ENCODE peak calls at places on chromosomes 12 and 14, in five cellular contexts. One of them, this sample, is unnamed. For H3K27me3, the result is how much of the 10 kb centered on the place peaks cover.

GRCh38 chr12:53998174-53998899 is 1.6 kb upstream of the HOXC9 start:
- DNase-seq in tibial artery: no peak
- DNase-seq in GM23338: no peak
- DNase-seq in psoas muscle: peak
- DNase-seq in mesendoderm: no peak
- DNase-seq in this sample: no peak

GRCh38 chr12:21945002-21945401 is 3.8 kb upstream of the ABCC9 start:
- DNase-seq in tibial artery: no peak
- DNase-seq in psoas muscle: no peak
- DNase-seq in GM23338: no peak
- DNase-seq in mesendoderm: no peak
- DNase-seq in this sample: no peak

GRCh38 chr12:50505945-50506344 is 1.2 kb downstream of the DIP2B start:
- DNase-seq in psoas muscle: no peak
- DNase-seq in tibial artery: peak
- DNase-seq in GM23338: no peak
- DNase-seq in mesendoderm: no peak
- DNase-seq in this sample: no peak

GRCh38 chr14:65462411-65462810 is 49.9 kb downstream of the FUT8 start:
- DNase-seq in psoas muscle: no peak
- DNase-seq in tibial artery: no peak
- DNase-seq in GM23338: no peak
- DNase-seq in mesendoderm: no peak
- DNase-seq in this sample: no peak

GRCh38 chr12:91542048-91542447 is 359.4 kb upstream of the DCN start:
- DNase-seq in tibial artery: no peak
- DNase-seq in GM23338: no peak
- DNase-seq in mesendoderm: no peak
- DNase-seq in psoas muscle: no peak
- DNase-seq in this sample: no peak

GRCh38 chr12:116011217-116011616 is 266.3 kb downstream of the MED13L start:
- DNase-seq in mesendoderm: no peak
- DNase-seq in tibial artery: no peak
- DNase-seq in psoas muscle: no peak
- DNase-seq in GM23338: no peak
- DNase-seq in this sample: no peak

GRCh38 chr12:1047898-1048660 is 57.1 kb downstream of the ERC1 start:
- DNase-seq in psoas muscle: no peak
- DNase-seq in mesendoderm: peak
- DNase-seq in tibial artery: no peak
- DNase-seq in GM23338: peak
- DNase-seq in this sample: no peak

GRCh38 chr12:105993766-105994165 is 145.0 kb downstream of the NUAK1 start:
- DNase-seq in psoas muscle: no peak
- DNase-seq in GM23338: no peak
- DNase-seq in mesendoderm: no peak
- DNase-seq in tibial artery: no peak
- DNase-seq in this sample: no peak

DNA sequence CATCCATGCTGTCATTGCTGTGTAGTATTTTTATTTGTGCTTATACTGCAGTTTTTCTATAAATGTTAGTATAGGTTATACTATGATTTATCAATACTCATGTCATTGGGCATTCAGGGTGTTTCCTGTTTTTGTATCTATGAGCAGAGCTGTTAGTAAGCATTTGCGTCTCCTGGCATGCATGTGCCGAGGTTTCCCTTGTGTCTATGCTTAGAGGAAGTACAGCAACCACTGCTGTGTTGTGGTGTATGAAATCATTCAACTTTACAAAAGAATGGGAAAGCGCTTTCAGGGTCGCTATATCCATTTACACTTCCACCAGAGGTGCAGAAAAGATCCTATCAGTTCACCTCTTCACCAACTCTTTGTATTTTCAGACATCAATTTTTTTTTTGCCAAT is 122.7 kb downstream of the RGS6 start:
- DNase-seq in GM23338: no peak
- DNase-seq in mesendoderm: no peak
- DNase-seq in psoas muscle: no peak
- DNase-seq in tibial artery: no peak
- DNase-seq in this sample: no peak
- H3K27me3 ChIP-seq in GM23338: under half
- H3K27me3 ChIP-seq in mesendoderm: under half
- H3K27me3 ChIP-seq in psoas muscle: under half
- H3K27me3 ChIP-seq in tibial artery: under half
- H3K27me3 ChIP-seq in this sample: under half

DNA sequence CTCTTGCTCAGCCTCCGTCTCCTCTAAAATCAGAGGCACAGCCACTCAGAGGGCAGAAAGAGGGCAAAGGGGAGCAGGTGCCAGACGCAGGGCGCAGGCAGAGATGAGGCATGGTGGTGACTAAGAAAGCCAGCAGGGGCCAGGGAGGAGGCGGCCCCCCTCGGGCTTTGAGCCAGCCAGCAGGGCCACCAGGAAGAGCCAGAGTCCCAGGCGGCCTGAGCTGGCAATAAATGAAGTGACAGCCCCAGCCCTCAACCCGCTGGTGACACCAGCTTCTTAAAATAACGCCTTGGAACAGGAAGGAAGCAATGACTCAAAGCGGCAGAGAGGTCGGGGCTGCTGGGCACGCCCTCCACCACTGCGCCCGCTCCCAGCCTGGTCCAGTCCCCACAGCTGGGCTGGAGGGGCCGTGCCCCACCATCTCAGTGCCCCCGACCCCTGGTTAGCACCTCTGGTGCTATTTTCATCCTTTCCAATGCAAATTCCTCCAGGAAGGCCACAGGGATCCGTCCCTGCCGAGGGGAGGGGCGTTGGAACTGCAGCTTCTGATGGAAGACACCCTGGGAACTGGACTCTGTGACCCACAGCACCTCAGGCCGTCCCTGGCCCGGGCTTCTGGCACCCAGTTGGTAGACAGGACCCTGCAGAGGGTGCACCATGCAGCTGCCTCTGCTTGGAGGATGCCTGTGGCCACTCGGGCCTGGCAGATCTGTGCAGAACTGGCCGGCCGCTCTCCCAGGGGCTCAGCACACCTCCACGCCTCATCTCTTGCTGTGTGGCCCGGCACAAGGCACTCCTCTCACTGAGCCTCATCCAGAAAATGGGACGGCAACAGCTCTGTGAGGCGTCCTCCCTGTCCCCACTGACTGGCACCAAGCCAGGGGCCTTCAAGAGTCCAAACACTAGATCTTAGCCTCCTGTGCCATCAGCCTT is 113.7 kb downstream of the NCOR2 start:
- DNase-seq in psoas muscle: peak
- DNase-seq in tibial artery: peak
- DNase-seq in mesendoderm: peak
- DNase-seq in GM23338: no peak
- DNase-seq in this sample: peak
- H3K27ac ChIP-seq in psoas muscle: peak
- H3K27ac ChIP-seq in tibial artery: peak
- H3K27ac ChIP-seq in mesendoderm: no peak
- H3K27ac ChIP-seq in GM23338: no peak
- H3K27ac ChIP-seq in this sample: peak

GRCh38 chr14:89697281-89698060 is 257.1 kb downstream of the EFCAB11 start:
- DNase-seq in tibial artery: no peak
- DNase-seq in psoas muscle: no peak
- DNase-seq in mesendoderm: no peak
- DNase-seq in GM23338: no peak
- DNase-seq in this sample: no peak

GRCh38 chr14:89695846-89696245 is 258.7 kb downstream of the EFCAB11 start:
- DNase-seq in tibial artery: no peak
- DNase-seq in GM23338: no peak
- DNase-seq in psoas muscle: no peak
- DNase-seq in mesendoderm: no peak
- DNase-seq in this sample: no peak

GRCh38 chr14:89699076-89699475 is 255.5 kb downstream of the EFCAB11 start:
- DNase-seq in tibial artery: no peak
- DNase-seq in GM23338: no peak
- DNase-seq in mesendoderm: no peak
- DNase-seq in psoas muscle: no peak
- DNase-seq in this sample: no peak

GRCh38 chr14:89702151-89702936 is 252.2 kb downstream of the EFCAB11 start:
- DNase-seq in GM23338: no peak
- DNase-seq in psoas muscle: peak
- DNase-seq in mesendoderm: no peak
- DNase-seq in tibial artery: peak
- DNase-seq in this sample: no peak

DNA sequence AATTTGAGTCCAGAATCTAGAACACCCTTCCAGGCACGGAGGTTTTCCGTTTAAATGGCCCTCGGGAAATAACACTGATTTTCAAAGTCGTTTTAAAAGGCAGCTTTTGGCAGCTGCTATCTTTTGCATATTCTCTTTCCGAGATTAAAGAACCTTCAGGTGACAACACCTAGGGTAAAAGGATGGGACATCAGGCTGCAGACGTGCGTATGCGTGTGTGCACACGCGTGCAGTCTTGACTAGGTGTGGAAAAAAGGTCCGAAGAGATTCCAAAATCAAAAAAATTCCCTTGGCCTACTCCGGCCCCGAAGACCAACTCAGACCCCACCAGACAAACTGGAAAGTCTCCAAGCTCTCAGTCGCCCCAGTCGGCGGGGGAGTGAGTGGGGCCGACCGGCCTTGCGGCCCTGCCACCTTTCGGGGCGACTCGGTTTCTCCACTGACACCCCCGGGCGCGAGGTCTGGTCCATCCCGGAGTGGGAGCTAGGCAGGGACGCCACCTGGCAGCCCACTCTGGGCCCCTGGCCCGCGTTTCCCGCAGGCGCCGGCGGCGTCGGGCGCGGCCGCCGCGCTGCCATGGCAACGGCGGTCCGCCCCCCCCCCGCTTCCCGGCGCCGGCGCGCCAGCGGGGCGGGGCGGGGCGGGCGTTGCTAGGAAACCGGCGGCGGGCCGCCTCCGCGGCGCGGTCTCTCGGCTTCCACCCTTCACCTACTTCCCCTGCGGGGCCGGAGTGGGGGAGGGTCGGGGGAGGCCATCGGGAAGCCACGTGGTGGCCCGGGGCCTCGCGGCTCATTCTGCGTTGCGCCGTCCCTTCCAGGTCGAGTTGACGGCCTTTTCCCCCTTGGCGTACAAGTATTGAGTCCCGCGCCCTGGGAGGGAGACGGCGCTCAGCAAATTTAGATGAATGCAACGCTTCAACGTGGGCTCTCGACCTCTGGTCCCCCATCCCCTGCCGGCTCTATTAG is 253.2 kb downstream of the EFCAB11 start:
- DNase-seq in psoas muscle: peak
- DNase-seq in tibial artery: peak
- DNase-seq in mesendoderm: peak
- DNase-seq in GM23338: peak
- DNase-seq in this sample: peak
- H3K4me3 ChIP-seq in psoas muscle: peak
- H3K4me3 ChIP-seq in tibial artery: peak
- H3K4me3 ChIP-seq in mesendoderm: peak
- H3K4me3 ChIP-seq in GM23338: peak
- H3K4me3 ChIP-seq in this sample: peak

DNA sequence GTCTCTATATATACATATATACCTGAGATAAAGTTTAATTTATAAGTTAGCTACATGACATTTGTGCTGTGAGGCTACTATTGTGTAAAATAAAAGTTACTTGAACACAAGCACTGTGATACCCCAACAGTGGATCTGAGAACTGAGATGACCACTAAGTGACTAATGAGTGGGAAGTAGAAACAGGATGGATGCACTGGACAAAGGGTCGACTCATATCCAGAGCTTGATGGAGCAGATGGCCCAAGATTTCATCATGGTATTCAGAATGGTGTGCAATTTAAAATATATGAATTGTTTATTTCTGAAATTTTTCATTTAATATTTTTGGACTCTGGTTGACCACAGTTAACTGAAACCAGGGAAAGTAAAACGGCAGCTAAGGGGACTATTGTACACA is 908.6 kb upstream of the MDGA2 start:
- DNase-seq in tibial artery: no peak
- DNase-seq in GM23338: no peak
- DNase-seq in psoas muscle: no peak
- DNase-seq in mesendoderm: no peak
- DNase-seq in this sample: no peak
- H3K27me3 ChIP-seq in tibial artery: under half
- H3K27me3 ChIP-seq in GM23338: under half
- H3K27me3 ChIP-seq in psoas muscle: under half
- H3K27me3 ChIP-seq in mesendoderm: under half
- H3K27me3 ChIP-seq in this sample: under half

This sample was measured in CD4-positive, alpha-beta memory T cell.